ENCODE peak calls at places on chromosomes 3 and 15, in nine cellular contexts. S is Ammon's horn; U is ureter; X is hypothalamus; A is NCI-H2081; Q is OCI-M1; E is stimulated activated CD8-positive, alpha-beta memory T cell treated with anti-CD3 and anti-CD28 coated beads, Interleukin-15, amount 100 ng/mL, for 24 hours; C is right cardiac atrium; H is NCI-H1436. R is an unnamed sample.
A peak's percentile ranks its signal among the peaks of the same experiment; 100 is the strongest.

GRCh38 chr3:15682766-15683165 is 81.2 kb downstream of the BTD start:
- DNase-seq in U (no peak), S (no peak), X (no peak), A (no peak), E (no peak), H (no peak), C (no peak), Q (peak; percentile 61), R (no peak)

GRCh38 chr15:63979227-63979793 is 67.0 kb downstream of the DAPK2 start:
- DNase-seq in H (no peak), S (peak; percentile 0), Q (no peak), A (no peak), E (no peak), U (peak; percentile 34), X (no peak), C (no peak), R (no peak)

GRCh38 chr3:16942955-16943354 is 58.2 kb downstream of the PLCL2 start:
- DNase-seq in U (no peak), C (no peak), E (no peak), A (no peak), S (no peak), Q (no peak), H (no peak), X (no peak), R (no peak)

GRCh38 chr3:189849262-189849661 is 218.1 kb downstream of the TP63 start:
- DNase-seq in H (no peak), A (no peak), E (no peak), Q (peak; percentile 36), U (no peak), X (no peak), C (no peak), S (no peak), R (no peak)

GRCh38 chr3:184459355-184459754 is 79.5 kb downstream of the CHRD start:
- DNase-seq in C (no peak), X (no peak), H (no peak), A (no peak), E (no peak), S (no peak), Q (no peak), U (no peak), R (no peak)

GRCh38 chr3:113136071-113136470 is 75.3 kb upstream of the BOC start:
- DNase-seq in A (peak; percentile 42), X (no peak), H (no peak), Q (peak; percentile 27), S (no peak), C (no peak), E (no peak), U (no peak), R (peak; percentile 19)

GRCh38 chr3:129558076-129558771 is 15.2 kb downstream of the H1-8 start:
- DNase-seq in H (no peak), S (no peak), C (peak; percentile 17), X (no peak), A (no peak), U (no peak), E (no peak), Q (no peak), R (no peak)

GRCh38 chr3:120461416-120461815 is 10.6 kb upstream of the FSTL1 start:
- DNase-seq in S (no peak), A (no peak), H (no peak), E (no peak), C (no peak), Q (peak; percentile 5), U (no peak), X (no peak), R (no peak)

GRCh38 chr3:45109736-45110135 is 36.4 kb downstream of the CDCP1 start:
- DNase-seq in C (no peak), H (no peak), X (no peak), S (no peak), E (no peak), A (no peak), U (no peak), Q (no peak), R (no peak)

GRCh38 chr15:81189583-81190283 is 6.9 kb upstream of the IL16 start:
- DNase-seq in A (no peak), C (peak; percentile 82), Q (no peak), U (peak; percentile 59), E (no peak), H (no peak), X (no peak), S (no peak), R (no peak)

GRCh38 chr3:86929046-86929445 is 61.9 kb downstream of the VGLL3 start:
- DNase-seq in E (no peak), A (no peak), S (no peak), Q (no peak), U (no peak), C (no peak), H (no peak), X (no peak), R (no peak)

GRCh38 chr3:58628823-58629562 is 37.6 kb downstream of the FAM3D start:
- DNase-seq in A (peak; percentile 70), S (no peak), H (no peak), U (no peak), E (no peak), C (peak; percentile 51), X (no peak), Q (no peak), R (peak; percentile 30)

GRCh38 chr3:143165211-143165610 is 45.6 kb downstream of the CHST2 start:
- DNase-seq in S (no peak), A (no peak), H (no peak), X (no peak), Q (no peak), U (no peak), E (no peak), C (no peak), R (no peak)

GRCh38 chr15:40953713-40954074 is 423 bp downstream of the CHAC1 start:
- DNase-seq in A (no peak), Q (no peak), X (no peak), S (no peak), U (no peak), E (no peak), H (no peak), C (no peak), R (no peak)

GRCh38 chr3:185585523-185585861 is 603 bp upstream of the SENP2 start:
- DNase-seq in X (no peak), A (no peak), U (no peak), S (peak; percentile 13), H (no peak), C (no peak), E (no peak), Q (no peak), R (peak; percentile 7)

GRCh38 chr3:129621626-129622417 is 15.3 kb upstream of the PLXND1 start:
- DNase-seq in U (peak; percentile 44), S (no peak), H (no peak), E (no peak), A (no peak), Q (no peak), X (no peak), C (peak; percentile 63), R (no peak)

GRCh38 chr15:63146684-63147083 is 10.6 kb downstream of the RPS27L start:
- DNase-seq in Q (no peak), H (no peak), C (no peak), X (no peak), S (no peak), U (no peak), A (no peak), E (no peak), R (no peak)

GRCh38 chr3:42702066-42702951 is at the start of gene HHATL:
- DNase-seq in H (no peak), Q (no peak), X (peak; percentile 49), E (no peak), C (peak; percentile 70), U (peak; percentile 44), S (peak; percentile 76), A (no peak), R (no peak)

GRCh38 chr3:42490243-42490642 is 12.2 kb upstream of the VIPR1 start:
- DNase-seq in Q (no peak), E (no peak), X (no peak), A (peak; percentile 42), H (no peak), U (peak; percentile 83), C (no peak), S (peak; percentile 66), R (no peak)

GRCh38 chr15:33104276-33104675 is 90.2 kb downstream of the FMN1 start:
- DNase-seq in S (no peak), X (no peak), H (no peak), C (no peak), U (no peak), E (no peak), A (no peak), Q (peak; percentile 73), R (no peak)

GRCh38 chr15:63040509-63040908 is 2.0 kb upstream of the TPM1 start:
- DNase-seq in S (no peak), Q (no peak), E (no peak), U (no peak), A (no peak), C (no peak), X (no peak), H (no peak), R (no peak)

GRCh38 chr3:127536818-127537810 is 53.4 kb downstream of the TPRA1 start:
- DNase-seq in U (no peak), Q (no peak), A (peak; percentile 58), H (peak; percentile 66), C (no peak), S (no peak), X (no peak), E (no peak), R (no peak)

GRCh38 chr3:36381311-36381956 is 1.1 kb downstream of the STAC start:
- DNase-seq in U (no peak), H (no peak), S (peak; percentile 17), A (no peak), C (no peak), E (no peak), X (no peak), Q (no peak), R (peak; percentile 31)

GRCh38 chr15:100759698-100760356 is 119.8 kb upstream of the ALDH1A3 start:
- DNase-seq in U (no peak), E (no peak), X (no peak), H (no peak), Q (no peak), S (no peak), A (no peak), C (no peak), R (no peak)

GRCh38 chr3:66499881-66500574 is 794 bp downstream of the LRIG1 start:
- DNase-seq in C (peak; percentile 38), U (peak; percentile 45), S (peak; percentile 35), E (peak; percentile 29), X (no peak), Q (peak; percentile 40), A (no peak), H (no peak), R (no peak)

GRCh38 chr3:27559835-27560234 is 75.7 kb upstream of the SLC4A7 start:
- DNase-seq in A (no peak), U (no peak), H (no peak), S (peak; percentile 35), Q (no peak), C (peak; percentile 61), E (no peak), X (no peak), R (no peak)

GRCh38 chr3:111151438-111151837 is 79.8 kb downstream of the NECTIN3 start:
- DNase-seq in A (no peak), U (no peak), H (no peak), X (no peak), E (no peak), S (no peak), Q (no peak), C (no peak), R (no peak)